ENCODE peak calls at places on chromosomes 3 and 15, in eight cellular contexts. W is HEK293T; D is fibroblast of lung; F is nephron progenitor cell; C is body of pancreas; H is stimulated activated CD8-positive, alpha-beta memory T cell treated with anti-CD3 and anti-CD28 coated beads, Interleukin-15, amount 100 ng/mL, for 24 hours; Q is posterior vena cava; L is MCF 10A. T is an unnamed sample.

GRCh38 chr3:111608378-111608777 is 13.2 kb upstream of the ZBED2 start:
- DNase-seq in W (no peak), D (no peak), F (no peak), C (no peak), H (no peak), Q (no peak), L (no peak), T (no peak)

GRCh38 chr3:20215636-20216035 is 29.6 kb upstream of the SGO1 start:
- DNase-seq in W (no peak), D (no peak), F (no peak), C (no peak), H (no peak), Q (no peak), L (no peak), T (no peak)

GRCh38 chr15:90895571-90896117 is 7.5 kb upstream of the MAN2A2 start:
- DNase-seq in W (peak), D (no peak), F (no peak), C (no peak), H (no peak), Q (no peak), L (no peak), T (no peak)

GRCh38 chr15:71055461-71055860 is 59.8 kb upstream of the THSD4 start:
- DNase-seq in W (no peak), D (peak), F (no peak), C (no peak), H (no peak), Q (no peak), L (peak), T (no peak)

GRCh38 chr15:71548317-71548908 is 261.9 kb upstream of the NR2E3 start:
- DNase-seq in W (no peak), D (no peak), F (no peak), C (no peak), H (no peak), Q (no peak), L (no peak), T (no peak)

GRCh38 chr3:116037954-116038911 is 407.1 kb downstream of the LSAMP start:
- DNase-seq in W (no peak), D (no peak), F (no peak), C (no peak), H (no peak), Q (no peak), L (no peak), T (no peak)

GRCh38 chr3:112117826-112118571 is 15.0 kb downstream of the GCSAM start:
- DNase-seq in W (peak), D (no peak), F (no peak), C (peak), H (no peak), Q (no peak), L (no peak), T (no peak)

GRCh38 chr3:16546186-16547004 is 32.9 kb upstream of the RFTN1 start:
- DNase-seq in W (no peak), D (no peak), F (no peak), C (no peak), H (no peak), Q (no peak), L (no peak), T (no peak)

GRCh38 chr15:82146990-82147461 is 101.2 kb upstream of the MEX3B start:
- DNase-seq in W (no peak), D (peak), F (no peak), C (peak), H (no peak), Q (no peak), L (peak), T (peak)

GRCh38 chr15:35674873-35675781 is 129.2 kb upstream of the DPH6 start:
- DNase-seq in W (no peak), D (peak), F (no peak), C (peak), H (no peak), Q (no peak), L (no peak), T (peak)

GRCh38 chr3:9301091-9301490 is 51.6 kb upstream of the SRGAP3 start:
- DNase-seq in W (no peak), D (no peak), F (no peak), C (no peak), H (no peak), Q (no peak), L (peak), T (no peak)

GRCh38 chr3:632571-633170 is 436.1 kb downstream of the CHL1 start:
- DNase-seq in W (peak), D (peak), F (peak), C (peak), H (no peak), Q (no peak), L (peak), T (no peak)

GRCh38 chr3:31343075-31343474 is 189.7 kb upstream of the STT3B start:
- DNase-seq in W (no peak), D (peak), F (no peak), C (no peak), H (no peak), Q (no peak), L (no peak), T (peak)

GRCh38 chr3:195046441-195046840 is 224.5 kb downstream of the XXYLT1 start:
- DNase-seq in W (no peak), D (no peak), F (no peak), C (no peak), H (no peak), Q (peak), L (no peak), T (no peak)

GRCh38 chr3:141746962-141747361 is 8.9 kb downstream of the RNF7 start:
- DNase-seq in W (no peak), D (no peak), F (no peak), C (no peak), H (no peak), Q (no peak), L (no peak), T (no peak)

GRCh38 chr3:170531557-170532335 is 54.1 kb downstream of the SLC7A14 start:
- DNase-seq in W (no peak), D (no peak), F (no peak), C (no peak), H (no peak), Q (no peak), L (no peak), T (peak)

GRCh38 chr3:126522363-126522788 is 1.6 kb upstream of the CHST13 start:
- DNase-seq in W (peak), D (peak), F (peak), C (peak), H (peak), Q (peak), L (peak), T (peak)

GRCh38 chr3:59418836-59419235 is 369.0 kb upstream of the CFAP20DC start:
- DNase-seq in W (no peak), D (no peak), F (no peak), C (no peak), H (no peak), Q (no peak), L (no peak), T (no peak)

GRCh38 chr3:128006471-128007424 is 45.5 kb upstream of the SEC61A1 start:
- DNase-seq in W (no peak), D (no peak), F (peak), C (no peak), H (no peak), Q (peak), L (no peak), T (no peak)

GRCh38 chr3:64392001-64392400 is 166.7 kb upstream of the PRICKLE2 start:
- DNase-seq in W (no peak), D (no peak), F (no peak), C (no peak), H (no peak), Q (no peak), L (no peak), T (peak)

GRCh38 chr15:25060472-25060803 is 105.7 kb downstream of the SNRPN start:
- DNase-seq in W (no peak), D (no peak), F (no peak), C (no peak), H (no peak), Q (peak), L (no peak), T (no peak)

GRCh38 chr3:9064853-9065252 is 101.6 kb upstream of the RAD18 start:
- DNase-seq in W (no peak), D (no peak), F (peak), C (no peak), H (no peak), Q (no peak), L (no peak), T (no peak)

GRCh38 chr3:119690043-119690656 is 12.7 kb upstream of the CFAP91 start:
- DNase-seq in W (peak), D (peak), F (no peak), C (peak), H (no peak), Q (no peak), L (peak), T (peak)

GRCh38 chr3:197450295-197450694 is 105.5 kb downstream of the BDH1 start:
- DNase-seq in W (no peak), D (no peak), F (no peak), C (no peak), H (no peak), Q (no peak), L (no peak), T (no peak)

GRCh38 chr3:17039579-17039978 is 154.8 kb downstream of the PLCL2 start:
- DNase-seq in W (no peak), D (peak), F (no peak), C (no peak), H (no peak), Q (no peak), L (peak), T (peak)

GRCh38 chr15:66747866-66748265 is 45.8 kb downstream of the SMAD6 start:
- DNase-seq in W (no peak), D (no peak), F (no peak), C (no peak), H (no peak), Q (no peak), L (no peak), T (no peak)

GRCh38 chr15:78873796-78874761 is 1.4 kb downstream of the MORF4L1 start:
- DNase-seq in W (no peak), D (no peak), F (no peak), C (peak), H (no peak), Q (no peak), L (no peak), T (no peak)

GRCh38 chr15:96102631-96103030 is 227.9 kb upstream of the NR2F2 start:
- DNase-seq in W (no peak), D (no peak), F (no peak), C (no peak), H (no peak), Q (no peak), L (no peak), T (no peak)

GRCh38 chr3:171227333-171227732 is 200.8 kb upstream of the SLC2A2 start:
- DNase-seq in W (no peak), D (no peak), F (no peak), C (no peak), H (no peak), Q (no peak), L (no peak), T (no peak)

GRCh38 chr3:156792536-156792935 is 33.6 kb upstream of the LEKR1 start:
- DNase-seq in W (no peak), D (no peak), F (no peak), C (no peak), H (no peak), Q (no peak), L (no peak), T (no peak)

GRCh38 chr3:34090876-34091275 is 292.4 kb downstream of the PDCD6IP start:
- DNase-seq in W (no peak), D (no peak), F (no peak), C (no peak), H (no peak), Q (no peak), L (no peak), T (no peak)

GRCh38 chr3:134406331-134407246 is 32.3 kb upstream of the AMOTL2 start:
- DNase-seq in W (no peak), D (peak), F (peak), C (peak), H (no peak), Q (peak), L (no peak), T (no peak)

GRCh38 chr3:127796045-127796720 is 26.1 kb downstream of the MGLL start:
- DNase-seq in W (no peak), D (no peak), F (no peak), C (no peak), H (no peak), Q (no peak), L (no peak), T (no peak)

GRCh38 chr3:186385856-186386602 is 24.0 kb upstream of the DGKG start:
- DNase-seq in W (no peak), D (no peak), F (no peak), C (no peak), H (no peak), Q (no peak), L (no peak), T (no peak)

GRCh38 chr15:68637755-68638405 is 59.1 kb downstream of the CORO2B start:
- DNase-seq in W (no peak), D (peak), F (no peak), C (peak), H (no peak), Q (peak), L (no peak), T (peak)

GRCh38 chr3:11434017-11434526 is 161.9 kb downstream of the ATG7 start:
- DNase-seq in W (no peak), D (peak), F (no peak), C (peak), H (no peak), Q (peak), L (no peak), T (peak)

GRCh38 chr3:123813876-123814275 is 70.3 kb downstream of the MYLK start:
- DNase-seq in W (no peak), D (no peak), F (no peak), C (no peak), H (no peak), Q (no peak), L (peak), T (peak)

GRCh38 chr3:73080201-73080966 is 18.9 kb downstream of the EBLN2 start:
- DNase-seq in W (no peak), D (no peak), F (no peak), C (no peak), H (no peak), Q (no peak), L (no peak), T (no peak)

GRCh38 chr3:55818485-55818884 is 331.4 kb upstream of the WNT5A start:
- DNase-seq in W (no peak), D (peak), F (no peak), C (no peak), H (no peak), Q (no peak), L (peak), T (no peak)

GRCh38 chr15:61681038-61681418 is 379.2 kb downstream of the VPS13C start:
- DNase-seq in W (no peak), D (no peak), F (no peak), C (no peak), H (no peak), Q (no peak), L (no peak), T (no peak)